ENCODE peak calls at places on chromosomes 7 and 10, in six cellular contexts. M is lower lobe of right lung, L is Peyer's patch, R is mammary epithelial cell, D is neural progenitor cell, C is GM12878. B is an unnamed sample.

GRCh38 chr7:106569500-106569929 is 91.4 kb downstream of the CCDC71L start:
- DNase-seq in M (no peak), L (no peak), R (no peak), D (no peak), C (no peak), B (no peak)

GRCh38 chr7:8282162-8282561 is 20.2 kb upstream of the ICA1 start:
- DNase-seq in M (no peak), L (no peak), R (no peak), D (no peak), C (no peak), B (no peak)

GRCh38 chr7:122337011-122337410 is 32.5 kb upstream of the FEZF1 start:
- DNase-seq in M (no peak), L (no peak), R (no peak), D (peak; percentile 76), C (no peak), B (no peak)

GRCh38 chr7:118259115-118259514 is 34.6 kb downstream of the ANKRD7 start:
- DNase-seq in M (no peak), L (no peak), R (no peak), D (no peak), C (no peak), B (no peak)

GRCh38 chr10:129786216-129786615 is 177.9 kb downstream of the EBF3 start:
- DNase-seq in M (no peak), L (no peak), R (no peak), D (no peak), C (no peak), B (no peak)

GRCh38 chr7:1027285-1028043 is 16.9 kb upstream of the GPR146 start:
- DNase-seq in M (no peak), L (no peak), R (no peak), D (peak; percentile 68), C (no peak), B (no peak)

GRCh38 chr10:65754112-65754511 is 1171.7 kb upstream of the LRRTM3 start:
- DNase-seq in M (no peak), L (no peak), R (no peak), D (no peak), C (no peak), B (no peak)

GRCh38 chr10:12350167-12350872 is 973 bp downstream of the CAMK1D start:
- DNase-seq in M (peak; percentile 66), L (peak; percentile 77), R (peak; percentile 32), D (peak; percentile 70), C (no peak), B (no peak)

GRCh38 chr7:127251458-127252379 is 1.0 kb downstream of the GRM8 start:
- DNase-seq in M (no peak), L (peak; percentile 46), R (peak; percentile 21), D (peak; percentile 51), C (no peak), B (no peak)

GRCh38 chr7:117092801-117093200 is 139.5 kb downstream of the ST7 start:
- DNase-seq in M (no peak), L (no peak), R (no peak), D (no peak), C (no peak), B (no peak)

GRCh38 chr7:149869867-149870266 is 3.9 kb upstream of the ATP6V0E2 start:
- DNase-seq in M (no peak), L (peak; percentile 67), R (no peak), D (no peak), C (no peak), B (no peak)

GRCh38 chr7:4613855-4614548 is 68.1 kb upstream of the FOXK1 start:
- DNase-seq in M (peak; percentile 31), L (no peak), R (peak; percentile 50), D (no peak), C (no peak), B (no peak)

DNA sequence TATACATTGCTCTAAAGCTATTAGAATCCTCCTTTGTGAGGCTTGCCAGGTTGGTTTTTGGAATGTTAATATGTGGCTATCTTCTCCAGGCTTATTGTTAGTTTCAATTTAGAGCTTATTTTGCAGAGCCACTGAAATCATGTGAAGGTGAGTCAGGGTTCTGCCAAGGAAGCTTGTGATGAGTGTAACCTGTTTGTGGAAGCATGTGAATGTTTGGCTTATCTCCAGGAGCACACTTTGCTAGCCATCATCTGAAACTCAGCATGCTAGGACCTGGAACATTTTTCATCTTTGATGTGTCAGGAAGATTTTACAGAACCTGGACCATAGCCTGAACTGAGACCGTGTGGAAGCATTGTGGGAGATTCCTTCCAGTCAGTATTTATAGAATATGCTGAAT is 197.3 kb downstream of the PPP1R9A start:
- DNase-seq in M (no peak), L (no peak), R (peak; percentile 90), D (no peak), C (no peak), B (no peak)
- H3K4me1 ChIP-seq in M (no peaks in the 10 kb centered on the region), L (no peaks in the 10 kb centered on the region), R (no peaks in the 10 kb centered on the region), D (peaks cover 14% of the 10 kb centered on the region), C (no peaks in the 10 kb centered on the region), B (no peaks in the 10 kb centered on the region)

GRCh38 chr10:18472977-18473376 is 178.4 kb downstream of the NSUN6 start:
- DNase-seq in M (no peak), L (no peak), R (no peak), D (no peak), C (no peak), B (no peak)
- TF ChIP-seq CTCF in M (no peak), L (no peak), R (no peak), D (peak; percentile 35), C (peak; percentile 21), B (peak; percentile 22)

GRCh38 chr10:34313888-34314287 is 501.2 kb downstream of the PARD3 start:
- DNase-seq in M (no peak), L (no peak), R (no peak), D (no peak), C (no peak), B (no peak)
- H3K4me1 ChIP-seq in M (no peaks in the 10 kb centered on the region), L (no peaks in the 10 kb centered on the region), R (no peaks in the 10 kb centered on the region), D (no peaks in the 10 kb centered on the region), C (no peaks in the 10 kb centered on the region), B (no peaks in the 10 kb centered on the region)

GRCh38 chr10:92590623-92591549 is 2.0 kb upstream of the KIF11 start:
- DNase-seq in M (peak; percentile 57), L (peak; percentile 66), R (no peak), D (peak; percentile 67), C (no peak), B (no peak)
- TF ChIP-seq CTCF in M (no peak), L (no peak), R (peak; percentile 55), D (peak; percentile 41), C (peak; percentile 35), B (peak; percentile 27)

DNA sequence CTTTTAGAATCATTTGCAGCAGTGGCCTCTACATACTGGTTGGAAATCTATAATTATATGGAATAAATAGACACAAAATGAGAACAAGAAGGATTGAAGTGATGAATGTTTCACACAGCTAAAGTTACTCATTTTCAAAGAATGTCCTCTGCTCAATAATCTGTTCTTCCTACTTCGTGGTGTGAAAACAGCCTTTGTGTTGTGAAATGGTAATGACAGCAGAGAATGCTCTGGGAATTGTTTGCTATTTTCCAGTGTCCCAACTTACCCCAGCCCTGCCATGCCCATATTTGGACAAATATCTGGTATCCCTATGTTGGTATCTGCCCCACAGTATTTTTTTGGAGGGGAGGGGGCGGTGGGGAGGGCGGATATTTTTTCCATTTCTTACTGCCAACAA is 130.4 kb downstream of the GLI3 start:
- DNase-seq in M (no peak), L (no peak), R (no peak), D (no peak), C (no peak), B (no peak)
- H3K4me1 ChIP-seq in M (peaks cover 52% of the 10 kb centered on the region), L (no peaks in the 10 kb centered on the region), R (peaks cover 43% of the 10 kb centered on the region), D (peaks cover 35% of the 10 kb centered on the region), C (no peaks in the 10 kb centered on the region), B (peaks cover 28% of the 10 kb centered on the region)

DNA sequence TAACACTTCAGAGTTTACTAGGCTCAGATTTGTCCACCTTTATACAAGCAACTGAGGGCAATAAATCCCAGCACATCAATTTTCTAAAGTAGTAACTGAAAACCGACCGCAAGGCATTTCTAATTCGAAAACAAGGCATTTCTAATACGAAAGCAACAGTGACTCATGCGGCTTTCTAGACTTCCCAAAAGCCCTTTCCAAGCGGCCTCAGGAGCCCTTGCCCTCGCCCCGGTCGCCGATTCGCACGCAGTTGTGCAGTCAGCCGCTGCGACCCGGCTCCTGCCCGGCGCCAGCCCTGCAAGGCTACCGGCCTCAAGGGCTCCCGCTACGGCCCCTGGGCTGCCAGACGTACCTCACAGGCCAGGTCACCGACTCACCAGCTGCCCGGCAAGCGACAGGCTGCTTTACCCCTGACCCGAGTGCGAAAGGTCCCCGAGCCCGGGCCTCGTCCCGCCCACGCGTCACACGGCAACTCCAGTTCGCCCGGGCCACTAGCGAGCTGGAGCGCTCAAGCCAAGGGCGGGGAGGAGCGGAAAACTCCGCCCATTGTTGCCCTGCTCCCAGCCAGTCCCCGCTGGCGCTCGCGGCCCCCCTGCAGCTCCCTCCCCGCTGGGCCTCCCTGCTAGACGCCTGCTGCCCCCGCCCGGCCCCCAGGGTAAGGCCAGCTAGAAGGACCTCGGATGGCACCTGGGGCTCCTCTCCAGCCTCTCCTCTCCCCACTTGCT is 7.3 kb downstream of the NCOA4 start:
- DNase-seq in M (peak; percentile 98), L (peak; percentile 95), R (peak; percentile 87), D (peak; percentile 93), C (peak; percentile 56), B (peak; percentile 89)
- TF ChIP-seq CTCF in M (peak; percentile 49), L (no peak), R (no peak), D (no peak), C (peak; percentile 22), B (peak; percentile 54)

DNA sequence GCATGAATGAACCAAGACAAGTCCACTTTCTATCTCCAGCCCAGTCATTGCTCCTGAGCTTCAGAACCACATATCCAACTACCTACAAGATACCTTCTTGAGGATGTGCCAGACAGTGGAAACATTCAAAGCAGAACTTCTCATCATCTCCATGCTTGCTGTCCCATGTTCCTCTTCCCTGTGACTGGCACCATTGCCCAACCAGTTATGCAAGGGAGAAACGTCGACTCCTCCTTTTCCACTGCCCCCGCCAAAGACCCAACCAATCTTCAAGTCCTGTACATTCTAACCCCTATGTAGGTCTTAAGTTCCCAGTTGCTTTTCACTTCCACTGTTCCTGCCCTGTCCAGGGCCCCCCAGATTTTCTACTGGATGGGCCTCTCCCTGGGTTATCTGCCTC is 225.7 kb downstream of the RPS24 start:
- DNase-seq in M (peak; percentile 53), L (no peak), R (no peak), D (no peak), C (no peak), B (no peak)
- H3K4me1 ChIP-seq in M (peaks cover 12% of the 10 kb centered on the region), L (no peaks in the 10 kb centered on the region), R (peaks cover 20% of the 10 kb centered on the region), D (no peaks in the 10 kb centered on the region), C (no peaks in the 10 kb centered on the region), B (peaks cover 10% of the 10 kb centered on the region)

GRCh38 chr7:95871078-95871848 is 98.9 kb downstream of the DYNC1I1 start:
- DNase-seq in M (no peak), L (no peak), R (peak; percentile 34), D (peak; percentile 72), C (no peak), B (no peak)

GRCh38 chr7:95867309-95867708 is 95.0 kb downstream of the DYNC1I1 start:
- DNase-seq in M (no peak), L (no peak), R (no peak), D (peak; percentile 10), C (no peak), B (no peak)

GRCh38 chr7:95863623-95864022 is 91.3 kb downstream of the DYNC1I1 start:
- DNase-seq in M (no peak), L (no peak), R (no peak), D (no peak), C (no peak), B (no peak)

GRCh38 chr7:95861041-95861440 is 88.7 kb downstream of the DYNC1I1 start:
- DNase-seq in M (no peak), L (no peak), R (no peak), D (no peak), C (no peak), B (no peak)

GRCh38 chr7:95865716-95866371 is 93.5 kb downstream of the DYNC1I1 start:
- DNase-seq in M (no peak), L (no peak), R (no peak), D (peak; percentile 70), C (no peak), B (no peak)
- TF ChIP-seq CTCF in M (no peak), L (no peak), R (peak; percentile 23), D (peak; percentile 68), C (no peak), B (peak; percentile 35)